ENCODE peak calls at places on chromosomes 11 and 22, in ten cellular contexts. One of them, this sample, is unnamed.

GRCh38 chr22:28479912-28480311 is 199.7 kb downstream of the TTC28 start:
- DNase-seq in HCT116: no peak
- DNase-seq in ELF-1: no peak
- DNase-seq in NCI-H345: no peak
- DNase-seq in iPS DF 19.7: no peak
- DNase-seq in CD4-positive, alpha-beta T cell: no peak
- DNase-seq in EL: no peak
- DNase-seq in iris pigment epithelial cell: no peak
- DNase-seq in testis: no peak
- DNase-seq in NCI-H1105 treated with DMSO at 0.1 percent for 48 hours: no peak
- DNase-seq in this sample: no peak

GRCh38 chr22:46815896-46816721 is 53.7 kb downstream of the TBC1D22A start:
- DNase-seq in HCT116: no peak
- DNase-seq in ELF-1: peak; percentile 75
- DNase-seq in NCI-H345: no peak
- DNase-seq in iPS DF 19.7: no peak
- DNase-seq in CD4-positive, alpha-beta T cell: no peak
- DNase-seq in EL: peak; percentile 55
- DNase-seq in iris pigment epithelial cell: peak; percentile 50
- DNase-seq in testis: no peak
- DNase-seq in NCI-H1105 treated with DMSO at 0.1 percent for 48 hours: no peak
- DNase-seq in this sample: peak; percentile 96

GRCh38 chr22:21876486-21877176 is 9.2 kb upstream of the MAPK1 start:
- DNase-seq in HCT116: no peak
- DNase-seq in ELF-1: no peak
- DNase-seq in NCI-H345: no peak
- DNase-seq in iPS DF 19.7: no peak
- DNase-seq in CD4-positive, alpha-beta T cell: no peak
- DNase-seq in EL: peak; percentile 48
- DNase-seq in iris pigment epithelial cell: peak; percentile 79
- DNase-seq in testis: no peak
- DNase-seq in NCI-H1105 treated with DMSO at 0.1 percent for 48 hours: no peak
- DNase-seq in this sample: no peak

GRCh38 chr22:50444663-50445062 is 30.2 kb downstream of the SBF1 start:
- DNase-seq in HCT116: peak; percentile 6
- DNase-seq in ELF-1: no peak
- DNase-seq in NCI-H345: no peak
- DNase-seq in iPS DF 19.7: no peak
- DNase-seq in CD4-positive, alpha-beta T cell: no peak
- DNase-seq in EL: peak; percentile 71
- DNase-seq in iris pigment epithelial cell: peak; percentile 85
- DNase-seq in testis: peak; percentile 47
- DNase-seq in NCI-H1105 treated with DMSO at 0.1 percent for 48 hours: no peak
- DNase-seq in this sample: peak; percentile 75

GRCh38 chr22:47098554-47098953 is 336.1 kb downstream of the TBC1D22A start:
- DNase-seq in HCT116: no peak
- DNase-seq in ELF-1: no peak
- DNase-seq in NCI-H345: no peak
- DNase-seq in iPS DF 19.7: no peak
- DNase-seq in CD4-positive, alpha-beta T cell: no peak
- DNase-seq in EL: no peak
- DNase-seq in iris pigment epithelial cell: no peak
- DNase-seq in testis: no peak
- DNase-seq in NCI-H1105 treated with DMSO at 0.1 percent for 48 hours: no peak
- DNase-seq in this sample: no peak

GRCh38 chr11:2688381-2689231 is 11.2 kb downstream of the KCNQ1OT1 start:
- DNase-seq in HCT116: no peak
- DNase-seq in ELF-1: no peak
- DNase-seq in NCI-H345: no peak
- DNase-seq in iPS DF 19.7: no peak
- DNase-seq in CD4-positive, alpha-beta T cell: peak; percentile 22
- DNase-seq in EL: no peak
- DNase-seq in iris pigment epithelial cell: no peak
- DNase-seq in testis: no peak
- DNase-seq in NCI-H1105 treated with DMSO at 0.1 percent for 48 hours: no peak
- DNase-seq in this sample: no peak

GRCh38 chr22:42079319-42080251 is at the start of gene SMDT1:
- DNase-seq in HCT116: peak; percentile 97
- DNase-seq in ELF-1: peak; percentile 98
- DNase-seq in NCI-H345: peak; percentile 96
- DNase-seq in iPS DF 19.7: peak; percentile 89
- DNase-seq in CD4-positive, alpha-beta T cell: peak; percentile 98
- DNase-seq in EL: peak; percentile 99
- DNase-seq in iris pigment epithelial cell: peak; percentile 98
- DNase-seq in testis: peak; percentile 99
- DNase-seq in NCI-H1105 treated with DMSO at 0.1 percent for 48 hours: peak; percentile 96
- DNase-seq in this sample: peak; percentile 99

GRCh38 chr22:24338701-24339451 is 68.2 kb downstream of the SPECC1L start:
- DNase-seq in HCT116: no peak
- DNase-seq in ELF-1: no peak
- DNase-seq in NCI-H345: no peak
- DNase-seq in iPS DF 19.7: no peak
- DNase-seq in CD4-positive, alpha-beta T cell: no peak
- DNase-seq in EL: peak; percentile 8
- DNase-seq in iris pigment epithelial cell: peak; percentile 49
- DNase-seq in testis: no peak
- DNase-seq in NCI-H1105 treated with DMSO at 0.1 percent for 48 hours: no peak
- DNase-seq in this sample: no peak

GRCh38 chr11:91947215-91947614 is 277.4 kb upstream of the FAT3 start:
- DNase-seq in HCT116: no peak
- DNase-seq in ELF-1: no peak
- DNase-seq in NCI-H345: peak; percentile 92
- DNase-seq in iPS DF 19.7: no peak
- DNase-seq in CD4-positive, alpha-beta T cell: no peak
- DNase-seq in EL: peak; percentile 66
- DNase-seq in iris pigment epithelial cell: no peak
- DNase-seq in testis: peak; percentile 14
- DNase-seq in NCI-H1105 treated with DMSO at 0.1 percent for 48 hours: peak; percentile 99
- DNase-seq in this sample: peak; percentile 81

GRCh38 chr11:11577246-11577855 is 44.5 kb downstream of the GALNT18 start:
- DNase-seq in HCT116: no peak
- DNase-seq in ELF-1: no peak
- DNase-seq in NCI-H345: no peak
- DNase-seq in iPS DF 19.7: no peak
- DNase-seq in CD4-positive, alpha-beta T cell: no peak
- DNase-seq in EL: peak; percentile 28
- DNase-seq in iris pigment epithelial cell: peak; percentile 8
- DNase-seq in testis: no peak
- DNase-seq in NCI-H1105 treated with DMSO at 0.1 percent for 48 hours: no peak
- DNase-seq in this sample: no peak

GRCh38 chr22:41589260-41589600 is 410 bp downstream of the PMM1 start:
- DNase-seq in HCT116: no peak
- DNase-seq in ELF-1: peak; percentile 60
- DNase-seq in NCI-H345: no peak
- DNase-seq in iPS DF 19.7: no peak
- DNase-seq in CD4-positive, alpha-beta T cell: no peak
- DNase-seq in EL: peak; percentile 34
- DNase-seq in iris pigment epithelial cell: peak; percentile 26
- DNase-seq in testis: peak; percentile 34
- DNase-seq in NCI-H1105 treated with DMSO at 0.1 percent for 48 hours: peak; percentile 27
- DNase-seq in this sample: peak; percentile 26

GRCh38 chr11:70695086-70695960 is 297.0 kb downstream of the CTTN start:
- DNase-seq in HCT116: no peak
- DNase-seq in ELF-1: no peak
- DNase-seq in NCI-H345: no peak
- DNase-seq in iPS DF 19.7: no peak
- DNase-seq in CD4-positive, alpha-beta T cell: no peak
- DNase-seq in EL: no peak
- DNase-seq in iris pigment epithelial cell: no peak
- DNase-seq in testis: no peak
- DNase-seq in NCI-H1105 treated with DMSO at 0.1 percent for 48 hours: no peak
- DNase-seq in this sample: no peak